ENCODE peak calls at places on chromosomes 12 and 14, in ten cellular contexts. H, R, M, E, A, U, Y, J, S and I are unnamed samples.
A peak's percentile ranks its signal among the peaks of the same experiment; 100 is the strongest.

GRCh38 chr14:64734990-64735389 is 30.8 kb downstream of the PLEKHG3 start:
- DNase-seq in U (no peak), S (no peak), E (no peak), R (no peak), M (no peak), Y (no peak), A (no peak), H (no peak), J (no peak), I (no peak)

GRCh38 chr12:109250523-109250922 is 58.6 kb downstream of the FOXN4 start:
- DNase-seq in Y (no peak), J (no peak), E (no peak), S (no peak), U (peak; percentile 39), M (no peak), H (no peak), R (no peak), A (no peak), I (no peak)

GRCh38 chr14:103329421-103330347 is 4.4 kb upstream of the EIF5 start:
- DNase-seq in E (peak; percentile 57), S (no peak), A (peak; percentile 77), J (no peak), M (no peak), Y (peak; percentile 20), R (peak; percentile 94), U (peak; percentile 29), H (no peak), I (peak; percentile 41)

GRCh38 chr12:116821291-116821690 is 60.0 kb downstream of the HRK start:
- DNase-seq in A (no peak), R (no peak), U (no peak), S (no peak), Y (no peak), M (peak; percentile 57), J (no peak), E (no peak), H (no peak), I (no peak)

GRCh38 chr14:100536721-100537700 is 50.2 kb downstream of the BEGAIN start:
- DNase-seq in R (no peak), Y (no peak), H (no peak), U (no peak), J (no peak), E (no peak), A (no peak), S (no peak), M (peak; percentile 26), I (no peak)

GRCh38 chr14:65588426-65589140 is 176.1 kb downstream of the FUT8 start:
- DNase-seq in R (no peak), S (no peak), J (no peak), U (no peak), E (peak; percentile 61), Y (no peak), H (no peak), A (no peak), M (no peak), I (peak; percentile 17)

GRCh38 chr14:45990252-45990651 is 661.3 kb downstream of the RPL10L start:
- DNase-seq in E (no peak), H (no peak), R (no peak), Y (no peak), A (peak; percentile 4), U (no peak), M (no peak), S (no peak), J (no peak), I (no peak)

GRCh38 chr14:100683578-100683977 is 43.1 kb upstream of the DLK1 start:
- DNase-seq in A (no peak), U (no peak), H (no peak), R (no peak), Y (peak; percentile 45), J (no peak), M (no peak), S (no peak), E (no peak), I (no peak)

GRCh38 chr14:88974991-88975835 is 150.8 kb downstream of the TTC8 start:
- DNase-seq in M (no peak), A (no peak), R (no peak), U (no peak), J (no peak), H (no peak), Y (no peak), S (no peak), E (no peak), I (no peak)

GRCh38 chr12:132181570-132182200 is 37.4 kb downstream of the NOC4L start:
- DNase-seq in J (no peak), S (no peak), U (no peak), E (no peak), H (no peak), R (no peak), M (no peak), A (no peak), Y (no peak), I (no peak)

GRCh38 chr12:88951860-88952483 is 371.7 kb upstream of the KITLG start:
- DNase-seq in S (no peak), R (peak; percentile 32), H (no peak), Y (no peak), M (peak; percentile 30), E (no peak), J (no peak), U (no peak), A (no peak), I (no peak)

GRCh38 chr14:95935228-95935822 is 58.7 kb downstream of the TUNAR start:
- DNase-seq in H (no peak), M (peak; percentile 45), E (no peak), U (peak; percentile 68), Y (no peak), S (no peak), A (peak; percentile 9), R (peak; percentile 33), J (no peak), I (peak; percentile 27)